ENCODE peak calls at places on chromosomes 1 and 21, in five cellular contexts. W is HepG2, H is GM12878, O is HCT116, Y is H1. U is an unnamed sample.

GRCh38 chr1:206556047-206556747 is 48.9 kb downstream of the RASSF5 start:
- DNase-seq in H (no peak), Y (no peak), W (peak; percentile 68), O (no peak), U (no peak)

GRCh38 chr1:181170194-181170593 is 81.7 kb downstream of the IER5 start:
- DNase-seq in Y (no peak), H (no peak), W (no peak), O (no peak), U (no peak)

GRCh38 chr1:114482585-114482984 is 28.4 kb downstream of the TRIM33 start:
- DNase-seq in H (no peak), Y (no peak), O (no peak), W (no peak), U (no peak)

GRCh38 chr1:202805886-202806511 is 2.2 kb downstream of the KDM5B start:
- DNase-seq in W (no peak), O (no peak), Y (no peak), H (no peak), U (no peak)

GRCh38 chr1:1510912-1511532 is 940 bp upstream of the ATAD3A start:
- DNase-seq in H (no peak), W (peak; percentile 40), Y (no peak), O (peak; percentile 59), U (no peak)

GRCh38 chr21:44378646-44379581 is 25.5 kb downstream of the TRPM2 start:
- DNase-seq in H (no peak), O (no peak), W (no peak), Y (no peak), U (no peak)

GRCh38 chr1:62428351-62428750 is 8.5 kb upstream of the USP1 start:
- DNase-seq in O (no peak), Y (no peak), W (no peak), H (no peak), U (no peak)

GRCh38 chr1:156869455-156869854 is 8.8 kb downstream of the NTRK1 start:
- DNase-seq in Y (no peak), W (no peak), O (no peak), H (no peak), U (no peak)

GRCh38 chr1:234699795-234700665 is 90.1 kb upstream of the IRF2BP2 start:
- DNase-seq in O (peak; percentile 10), Y (no peak), H (peak; percentile 83), W (no peak), U (no peak)

GRCh38 chr1:104195395-104195794 is 445.7 kb downstream of the AMY1C start:
- DNase-seq in O (no peak), Y (no peak), W (peak; percentile 0), H (no peak), U (peak; percentile 50)

GRCh38 chr1:180586671-180587155 is 27.9 kb downstream of the OVAAL start:
- DNase-seq in H (no peak), O (no peak), Y (no peak), W (peak; percentile 85), U (no peak)

DNA sequence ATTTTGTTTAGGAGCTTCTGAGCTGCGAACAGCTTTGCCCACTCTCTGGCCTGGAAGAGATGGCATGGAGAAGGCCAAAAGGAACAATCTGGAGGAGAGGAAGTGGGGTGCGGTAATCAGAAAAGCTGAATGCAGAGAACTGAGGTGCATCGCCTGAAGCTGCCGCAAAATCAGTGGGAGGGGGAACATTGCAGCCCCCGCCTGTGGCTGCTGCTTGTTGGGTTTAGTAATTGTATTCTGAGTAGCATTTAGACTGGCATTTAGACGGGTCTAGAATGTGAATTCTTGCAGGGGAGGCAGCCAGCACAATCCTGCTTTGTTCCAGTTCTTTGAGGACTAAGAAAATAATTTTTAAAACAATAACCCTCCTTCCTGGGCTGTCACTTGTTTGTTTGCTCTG is 25.4 kb downstream of the NFASC start:
- DNase-seq in W (no peak), H (no peak), O (no peak), Y (no peak), U (no peak)
- TF ChIP-seq SIN3A in W (no peak), H (no peak), O (no peak), Y (no peak), U (no peak)

GRCh38 chr1:212512731-212513559 is 80.2 kb downstream of the NENF start:
- DNase-seq in Y (no peak), H (no peak), O (peak; percentile 51), W (no peak), U (no peak)

GRCh38 chr1:212513586-212513985 is 80.9 kb downstream of the NENF start:
- DNase-seq in Y (no peak), H (no peak), W (no peak), O (peak; percentile 10), U (no peak)

GRCh38 chr1:212515329-212515760 is 82.6 kb downstream of the NENF start:
- DNase-seq in Y (no peak), W (no peak), O (no peak), H (no peak), U (no peak)

GRCh38 chr1:212514782-212515181 is 82.1 kb downstream of the NENF start:
- DNase-seq in W (no peak), Y (peak; percentile 71), O (no peak), H (no peak), U (no peak)

GRCh38 chr1:212514056-212514614 is 81.4 kb downstream of the NENF start:
- DNase-seq in W (peak; percentile 62), Y (peak; percentile 70), H (no peak), O (peak; percentile 78), U (no peak)
- TF ChIP-seq SIN3A in W (no peak), Y (no peak), H (no peak), O (no peak), U (no peak)

GRCh38 chr21:25790122-25790951 is 55.6 kb downstream of the GABPA start:
- DNase-seq in Y (no peak), O (peak; percentile 34), H (no peak), W (peak; percentile 19), U (peak; percentile 38)
- TF ChIP-seq SIN3A in Y (no peak), O (no peak), H (no peak), W (no peak), U (no peak)

DNA sequence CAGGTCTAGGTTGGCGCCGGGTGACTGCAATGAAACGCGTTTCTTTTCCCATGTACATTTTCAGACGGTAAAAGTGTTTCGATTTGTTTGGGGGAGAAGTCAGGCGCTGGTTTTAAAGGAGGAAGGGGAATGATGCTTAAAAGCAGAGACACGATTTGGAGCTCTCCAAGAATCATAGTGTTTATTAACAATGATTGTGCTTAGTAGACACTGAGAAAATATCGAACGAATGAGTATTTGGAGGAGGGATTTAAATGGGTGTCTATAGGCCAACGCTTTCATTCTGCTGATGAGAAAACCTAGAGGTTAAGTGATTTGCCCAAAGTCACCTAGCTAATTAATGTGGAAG is 36.9 kb upstream of the JAK1 start:
- DNase-seq in H (no peak), Y (no peak), W (no peak), O (no peak), U (peak; percentile 7)
- TF ChIP-seq SIN3A in H (no peak), Y (no peak), W (no peak), O (no peak), U (no peak)

DNA sequence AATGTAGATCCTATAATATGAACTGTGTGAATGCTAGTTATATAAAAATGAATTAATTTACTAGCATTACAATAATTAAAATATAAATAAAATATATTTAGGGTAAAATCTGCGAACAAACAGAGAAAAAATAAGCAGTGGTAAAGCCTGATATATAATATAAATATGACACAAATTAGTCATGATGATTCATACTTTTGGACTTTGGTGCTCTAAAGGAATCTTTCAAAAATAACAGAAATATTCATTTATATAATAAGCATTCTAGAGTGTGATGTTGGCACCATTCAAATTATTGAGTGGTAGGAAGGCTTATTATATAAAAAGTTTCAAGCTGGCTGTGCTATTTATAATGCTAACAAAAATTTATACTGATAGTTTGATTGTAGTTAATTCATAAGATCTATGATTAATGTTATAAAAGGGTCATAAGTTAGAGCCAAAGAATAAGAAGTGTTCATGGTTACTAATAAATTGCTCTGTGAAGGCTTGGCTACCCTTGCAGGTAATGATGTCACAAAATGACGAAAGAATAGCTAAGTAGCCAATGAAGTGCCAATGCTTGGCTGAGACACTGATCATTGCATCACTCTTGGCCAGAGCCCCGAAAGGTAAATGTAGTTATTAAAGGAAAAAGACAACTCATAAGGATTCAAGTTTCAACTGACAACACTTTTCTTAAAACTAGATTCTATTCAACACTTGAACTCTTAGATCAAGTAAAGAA is 108.7 kb downstream of the USH2A start:
- DNase-seq in H (no peak), W (no peak), O (no peak), Y (no peak), U (no peak)
- TF ChIP-seq SIN3A in H (no peak), W (no peak), O (no peak), Y (no peak), U (no peak)

DNA sequence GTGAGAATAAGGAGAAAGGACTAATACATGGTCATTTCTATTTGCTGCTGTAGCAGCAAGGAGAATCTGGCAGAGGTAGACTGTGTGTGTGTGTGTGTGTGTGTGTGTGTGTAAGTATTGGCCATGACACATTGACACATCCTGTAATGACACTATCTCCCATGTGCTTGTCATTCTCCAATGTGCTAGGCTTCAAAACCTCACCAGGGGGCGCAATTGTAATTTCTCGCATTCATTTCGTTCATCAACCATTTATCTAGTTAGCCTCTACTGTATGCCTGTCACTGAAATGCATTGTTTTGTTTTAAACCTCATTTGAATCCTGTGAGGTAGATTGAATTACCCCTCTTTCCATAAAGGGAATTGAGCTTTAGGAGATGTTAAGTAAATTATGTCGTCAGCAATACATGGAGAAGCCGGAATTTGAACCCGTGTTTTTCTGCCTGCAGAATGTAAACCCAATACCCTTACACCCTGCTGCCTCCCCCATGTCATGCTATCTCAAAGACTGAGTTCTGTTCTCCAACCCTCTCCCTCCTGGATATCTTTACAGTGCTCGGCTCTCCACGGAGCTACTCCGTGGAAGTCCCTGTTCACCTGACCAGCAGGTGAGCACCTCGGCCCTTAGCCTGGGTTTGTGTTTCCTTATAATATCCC is 100.8 kb downstream of the UCK2 start:
- DNase-seq in W (peak; percentile 43), Y (peak; percentile 70), H (no peak), O (peak; percentile 39), U (no peak)
- TF ChIP-seq SIN3A in W (no peak), Y (peak; percentile 89), H (no peak), O (peak; percentile 55), U (no peak)

DNA sequence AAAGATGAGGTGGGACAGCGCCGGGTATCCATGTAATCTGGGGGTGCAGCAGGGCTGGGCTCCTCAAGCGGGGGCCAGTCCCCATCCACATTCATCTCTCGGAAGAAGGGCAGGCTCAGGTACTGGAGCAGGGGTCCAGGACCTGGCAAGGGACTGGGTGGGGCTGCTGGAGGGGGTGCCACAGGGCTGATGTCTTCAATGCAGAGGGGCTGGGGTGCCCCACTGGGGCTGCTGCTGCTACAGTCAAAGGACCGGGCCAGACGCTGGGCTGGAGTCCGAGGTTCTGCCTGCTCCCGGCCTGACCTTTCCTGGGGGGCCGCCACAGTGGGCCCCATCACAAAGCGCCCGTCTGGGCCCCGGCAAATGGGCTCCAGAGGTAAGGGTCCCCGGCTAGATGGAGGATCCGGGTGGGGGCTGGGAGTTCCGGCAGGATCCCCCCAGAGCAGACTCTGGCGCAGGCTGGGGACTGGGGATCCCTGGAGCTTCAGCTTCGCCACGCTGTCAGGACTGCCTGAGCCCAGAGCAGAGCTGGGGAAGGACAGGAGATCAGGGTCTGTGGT is 3.3 kb upstream of the TAGLN2 start:
- DNase-seq in O (no peak), W (no peak), Y (no peak), H (no peak), U (no peak)
- TF ChIP-seq SIN3A in O (no peak), W (no peak), Y (no peak), H (no peak), U (no peak)

DNA sequence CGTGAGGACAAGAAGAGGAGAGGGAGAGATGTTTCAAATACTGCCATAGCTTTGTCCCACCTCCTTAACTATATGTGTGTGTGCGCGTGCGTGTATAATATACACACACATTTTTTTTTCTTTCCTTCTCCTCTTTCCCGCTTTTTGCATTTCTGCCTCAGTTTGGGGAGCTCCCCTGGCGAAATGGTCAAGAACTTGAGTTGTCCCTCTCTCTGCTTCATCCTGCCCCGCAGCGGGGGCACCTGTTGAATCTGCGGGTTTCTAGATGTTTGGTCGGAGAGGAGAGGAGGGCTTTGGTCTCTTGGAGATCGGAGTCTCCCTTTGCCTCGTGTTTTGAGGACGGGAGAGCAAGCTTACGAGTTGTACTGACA is 501 bp downstream of the SCCPDH start:
- DNase-seq in H (no peak), O (no peak), Y (no peak), W (no peak), U (no peak)
- TF ChIP-seq SIN3A in H (no peak), O (no peak), Y (no peak), W (no peak), U (no peak)